ENCODE peak calls at places on chromosome 20, in five cellular contexts. U, O, D, N and W are unnamed samples. For H4K20me1 and H3K4me1, the result is how much of the 10 kb centered on the place peaks cover.

GRCh38 chr20:7926767-7927166 is 13.5 kb downstream of the HAO1 start:
- DNase-seq in U (peak), D (peak), O (peak), N (peak), W (peak)

GRCh38 chr20:50346372-50347347 is 156.0 kb downstream of the CEBPB start:
- DNase-seq in N (peak), D (no peak), O (peak), U (peak), W (no peak)

GRCh38 chr20:48603116-48603818 is 224.5 kb downstream of the PREX1 start:
- DNase-seq in N (no peak), D (peak), U (no peak), O (no peak), W (no peak)

GRCh38 chr20:34575271-34575670 is 16.8 kb downstream of the MAP1LC3A start:
- DNase-seq in D (no peak), U (no peak), N (no peak), O (no peak), W (no peak)

GRCh38 chr20:51484141-51484815 is 58.2 kb downstream of the NFATC2 start:
- DNase-seq in O (no peak), D (no peak), U (no peak), N (no peak), W (no peak)

GRCh38 chr20:41501376-41501775 is 116.8 kb downstream of the CHD6 start:
- DNase-seq in O (no peak), N (no peak), D (no peak), U (peak), W (no peak)

GRCh38 chr20:35248641-35249475 is 22.4 kb downstream of the MMP24 start:
- DNase-seq in O (no peak), N (no peak), D (no peak), U (no peak), W (no peak)

GRCh38 chr20:50392138-50392866 is 117.9 kb upstream of the PTPN1 start:
- DNase-seq in U (no peak), N (no peak), D (no peak), O (no peak), W (no peak)

GRCh38 chr20:23059831-23060230 is 10.4 kb upstream of the THBD start:
- DNase-seq in D (no peak), U (no peak), N (no peak), O (no peak), W (no peak)

GRCh38 chr20:8431538-8432434 is 299.7 kb downstream of the PLCB1 start:
- DNase-seq in U (no peak), O (peak), N (no peak), D (peak), W (no peak)

GRCh38 chr20:39269031-39269461 is 306.9 kb downstream of the DHX35 start:
- DNase-seq in O (peak), D (peak), U (peak), N (peak), W (peak)

GRCh38 chr20:4946585-4947378 is 54.5 kb downstream of the SLC23A2 start:
- DNase-seq in U (no peak), N (no peak), D (no peak), O (no peak), W (no peak)

GRCh38 chr20:1633535-1633934 is 13.7 kb upstream of the SIRPB1 start:
- DNase-seq in D (no peak), N (peak), U (no peak), O (no peak), W (no peak)

GRCh38 chr20:33812673-33813462 is 1.7 kb downstream of the CHMP4B start:
- DNase-seq in O (peak), N (peak), U (no peak), D (peak), W (peak)

GRCh38 chr20:8646026-8646425 is 422.9 kb upstream of the PLCB4 start:
- DNase-seq in O (no peak), N (peak), D (no peak), U (peak), W (no peak)

GRCh38 chr20:47389867-47390347 is 33.4 kb upstream of the ZMYND8 start:
- DNase-seq in N (peak), U (peak), O (no peak), D (no peak), W (peak)

GRCh38 chr20:33277471-33278441 is 5.3 kb upstream of the BPIFB1 start:
- DNase-seq in N (peak), O (no peak), U (no peak), D (peak), W (no peak)

GRCh38 chr20:44218441-44218840 is 7.9 kb upstream of the OSER1 start:
- DNase-seq in D (no peak), U (no peak), O (no peak), N (no peak), W (no peak)

GRCh38 chr20:60784321-60784720 is 467.7 kb upstream of the CDH4 start:
- DNase-seq in N (no peak), O (no peak), U (no peak), D (no peak), W (no peak)

GRCh38 chr20:24891546-24892393 is 57.3 kb upstream of the CST7 start:
- DNase-seq in U (no peak), N (no peak), O (no peak), D (no peak), W (no peak)

DNA sequence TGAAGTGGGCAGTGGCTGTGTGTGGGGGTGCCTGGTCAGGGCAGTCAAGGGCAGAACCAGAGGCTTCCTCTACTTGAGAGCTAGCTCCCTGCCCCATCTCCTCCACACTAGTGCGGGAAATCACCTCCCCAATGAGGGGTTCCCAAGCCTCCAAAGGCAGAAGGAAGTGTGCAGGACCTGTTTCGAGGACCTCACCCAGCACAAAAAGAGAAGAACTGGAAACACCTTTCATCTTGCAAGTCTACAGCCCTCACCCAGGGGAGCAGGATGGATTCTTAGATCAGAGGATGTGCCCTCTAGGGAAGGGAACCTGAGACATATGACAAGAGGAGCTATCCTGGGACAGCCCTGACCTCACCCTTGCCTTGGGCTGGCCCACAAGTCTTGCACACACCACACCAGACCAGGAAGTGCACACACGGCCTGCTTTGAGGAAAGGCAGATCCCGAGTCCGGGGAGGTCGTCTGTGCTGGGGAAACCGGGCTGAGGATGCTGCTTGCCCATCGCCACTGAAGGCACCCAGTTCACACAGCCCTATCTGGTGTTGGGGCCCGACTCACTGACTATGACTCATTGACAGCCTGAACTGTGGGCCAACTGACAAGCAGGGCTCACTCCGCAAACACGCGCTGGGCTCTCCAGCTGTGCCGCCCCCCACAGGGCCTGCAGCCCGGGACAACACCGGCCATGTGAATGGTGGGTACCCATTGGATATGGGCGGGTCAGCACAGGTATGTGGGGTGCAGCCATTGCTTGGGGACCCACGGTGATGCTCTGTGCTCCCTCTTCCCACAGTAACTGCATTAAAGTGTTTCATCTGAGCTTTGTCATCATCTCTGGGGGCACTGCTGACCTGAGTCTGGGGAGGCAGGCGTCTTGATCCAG is 1.8 kb downstream of the SAMD10 start:
- DNase-seq in U (peak), D (no peak), N (peak), O (no peak), W (no peak)
- H3K4me3 ChIP-seq in U (no peak), D (peak), N (peak), O (no peak), W (peak)

DNA sequence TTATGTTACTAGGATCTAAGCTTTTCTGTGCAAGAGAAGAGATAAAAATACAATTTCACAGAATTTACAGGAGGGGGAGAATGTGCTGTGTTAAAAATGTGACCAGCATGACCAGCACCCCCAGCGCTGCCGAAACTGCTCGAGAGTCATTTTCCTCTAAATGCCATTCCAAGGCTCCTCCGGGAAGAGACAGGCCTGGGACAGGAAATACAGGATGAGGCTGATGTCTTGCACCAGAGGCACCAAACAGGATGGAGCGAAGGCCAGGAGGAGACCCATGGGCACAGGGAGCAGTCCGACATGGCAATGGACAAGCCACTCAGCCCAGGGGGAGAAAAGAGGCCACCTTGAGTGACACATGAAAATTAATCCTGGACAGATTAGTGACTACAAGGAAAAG is 21.0 kb downstream of the TAF4 start:
- DNase-seq in O (no peak), N (no peak), U (no peak), D (no peak), W (no peak)
- H4K20me1 ChIP-seq in O (half or more), N (under half), U (under half), D (half or more), W (under half)

DNA sequence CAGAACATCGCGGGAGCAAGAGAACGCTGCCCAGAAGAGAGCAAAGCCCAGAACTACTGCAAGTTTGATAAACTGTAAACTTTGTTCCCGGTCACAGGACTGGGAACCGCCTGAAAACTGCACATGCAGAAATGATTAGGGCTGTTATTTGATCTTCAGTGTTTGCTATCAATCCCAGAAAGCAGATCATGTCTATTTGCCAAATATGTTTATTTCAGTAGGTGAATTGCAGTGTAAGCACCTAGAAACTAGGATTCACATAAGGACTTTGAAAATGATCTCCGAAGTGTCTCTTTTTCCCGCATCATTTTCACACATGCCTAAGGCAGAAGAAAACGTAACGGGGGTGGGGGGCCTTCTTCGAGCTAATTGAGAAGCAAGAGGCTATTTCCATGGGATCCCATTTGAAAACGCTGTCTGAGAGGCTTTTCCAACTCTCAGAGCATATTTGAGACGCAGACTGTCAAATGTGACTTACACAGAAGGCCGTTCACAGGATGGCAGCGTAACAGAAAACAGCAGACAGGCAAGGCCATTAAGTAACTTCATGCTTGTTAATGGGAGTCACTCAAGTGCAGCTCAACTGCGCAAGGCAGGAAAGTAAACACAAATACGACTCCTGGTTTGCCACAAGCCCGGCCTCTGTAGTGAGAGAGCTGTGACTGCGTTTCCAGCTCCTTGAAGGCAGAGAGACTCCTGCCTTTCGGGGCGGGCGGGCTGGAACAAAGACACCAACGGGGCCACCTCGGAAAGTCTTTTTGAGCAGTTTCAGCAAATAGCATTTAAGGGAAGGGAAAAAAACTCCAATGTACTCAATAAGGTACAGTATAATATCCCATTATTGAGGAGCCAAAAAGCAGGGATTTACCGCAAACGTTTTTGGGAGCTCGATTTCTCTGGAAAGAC is 144.7 kb upstream of the ZNF217 start:
- DNase-seq in U (peak), D (peak), O (peak), N (peak), W (no peak)
- H3K4me1 ChIP-seq in U (under half), D (half or more), O (under half), N (half or more), W (under half)

GRCh38 chr20:21505161-21505809 is 8.6 kb downstream of the NKX2-2 start:
- DNase-seq in N (peak), D (peak), O (peak), U (peak), W (peak)
- H3K4me3 ChIP-seq in N (peak), D (peak), O (peak), U (no peak), W (no peak)

DNA sequence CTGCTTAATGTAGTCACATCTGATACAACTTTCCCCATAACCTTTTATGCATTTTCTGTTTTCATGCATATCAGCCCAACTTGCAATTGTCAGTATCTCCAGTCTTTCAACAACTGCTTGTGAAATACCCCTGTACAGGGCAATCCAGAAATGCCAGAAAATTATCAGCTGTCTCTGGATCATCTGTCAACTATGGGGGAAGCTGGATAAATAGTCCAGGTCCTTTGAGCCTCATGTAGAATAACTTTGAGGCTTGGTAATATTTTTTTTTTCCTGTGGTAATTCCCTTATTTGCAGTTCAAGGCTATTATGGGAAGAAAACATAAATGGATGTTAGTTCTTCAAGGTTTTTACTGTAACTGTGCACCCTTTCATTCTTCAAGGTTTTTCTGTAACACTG is 6.2 kb downstream of the DEFB125 start:
- DNase-seq in U (no peak), O (no peak), D (no peak), N (no peak), W (no peak)
- H4K20me1 ChIP-seq in U (under half), O (under half), D (under half), N (under half), W (under half)

GRCh38 chr20:19962958-19963357 is 54.2 kb upstream of the NAA20 start:
- DNase-seq in U (no peak), D (no peak), O (no peak), N (no peak), W (no peak)

GRCh38 chr20:19961298-19961697 is 55.9 kb upstream of the NAA20 start:
- DNase-seq in U (no peak), D (peak), O (no peak), N (no peak), W (no peak)

GRCh38 chr20:19967441-19967840 is 49.7 kb upstream of the NAA20 start:
- DNase-seq in O (no peak), D (no peak), U (no peak), N (no peak), W (no peak)

GRCh38 chr20:19966840-19967239 is 50.3 kb upstream of the NAA20 start:
- DNase-seq in O (no peak), N (no peak), U (no peak), D (no peak), W (no peak)

DNA sequence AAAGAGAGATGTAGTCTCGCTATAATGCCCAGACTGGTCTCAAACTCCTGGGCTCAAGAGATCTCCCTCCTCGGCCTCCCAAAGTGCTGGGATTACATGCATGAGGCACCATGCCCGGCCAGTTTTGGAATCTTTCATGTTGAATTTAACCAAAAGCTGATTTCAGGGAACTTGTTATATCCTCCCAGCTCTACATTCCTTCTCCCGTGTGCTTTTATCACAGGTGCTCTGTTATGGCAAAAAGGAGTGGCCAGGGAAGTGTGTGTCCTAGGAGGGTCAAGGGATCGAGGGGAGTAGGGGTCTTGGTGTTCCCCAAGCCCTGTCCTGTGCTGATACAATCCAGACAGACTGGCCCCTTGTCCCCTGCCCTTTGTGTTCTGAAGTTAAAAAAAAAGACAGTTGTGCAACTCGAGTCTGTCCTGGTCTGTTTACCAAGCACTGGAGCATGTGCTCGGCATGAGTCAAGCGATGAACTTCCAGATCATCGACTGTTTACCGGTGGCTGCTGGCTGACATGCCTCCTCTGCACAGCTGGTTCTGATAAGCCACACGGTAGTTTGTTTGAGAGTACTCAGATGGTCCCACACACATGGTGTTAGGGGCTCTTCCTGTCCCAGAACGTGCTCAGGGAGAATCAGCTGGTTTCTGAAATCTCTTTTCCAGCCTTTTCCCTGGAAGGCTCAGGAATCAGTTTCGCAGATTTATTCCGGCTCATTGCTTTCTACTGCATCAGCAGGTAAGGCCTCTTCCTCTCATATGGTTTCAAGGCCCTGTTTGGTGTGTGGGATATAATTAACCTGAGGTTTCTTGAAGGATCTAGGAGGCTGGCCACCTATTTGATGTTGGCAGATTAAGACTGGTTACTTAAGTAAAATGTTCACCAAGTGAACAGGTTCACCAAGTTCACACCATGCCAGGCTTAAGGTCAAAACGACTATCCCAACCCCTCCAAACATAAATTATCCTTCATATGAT is 52.6 kb upstream of the NAA20 start:
- DNase-seq in U (peak), N (peak), D (no peak), O (no peak), W (no peak)
- H3K4me1 ChIP-seq in U (under half), N (under half), D (under half), O (under half), W (under half)

GRCh38 chr20:31948008-31948407 is 3.8 kb downstream of the PDRG1 start:
- DNase-seq in D (no peak), U (no peak), O (no peak), N (no peak), W (peak)

GRCh38 chr20:31951530-31952453 is at the start of gene PDRG1:
- DNase-seq in D (peak), U (peak), O (peak), N (peak), W (peak)

GRCh38 chr20:31951203-31951529 is 680 bp downstream of the PDRG1 start:
- DNase-seq in N (no peak), O (no peak), U (no peak), D (no peak), W (no peak)

GRCh38 chr20:31953749-31954148 is 1.9 kb upstream of the PDRG1 start:
- DNase-seq in U (no peak), O (no peak), D (no peak), N (no peak), W (no peak)

DNA sequence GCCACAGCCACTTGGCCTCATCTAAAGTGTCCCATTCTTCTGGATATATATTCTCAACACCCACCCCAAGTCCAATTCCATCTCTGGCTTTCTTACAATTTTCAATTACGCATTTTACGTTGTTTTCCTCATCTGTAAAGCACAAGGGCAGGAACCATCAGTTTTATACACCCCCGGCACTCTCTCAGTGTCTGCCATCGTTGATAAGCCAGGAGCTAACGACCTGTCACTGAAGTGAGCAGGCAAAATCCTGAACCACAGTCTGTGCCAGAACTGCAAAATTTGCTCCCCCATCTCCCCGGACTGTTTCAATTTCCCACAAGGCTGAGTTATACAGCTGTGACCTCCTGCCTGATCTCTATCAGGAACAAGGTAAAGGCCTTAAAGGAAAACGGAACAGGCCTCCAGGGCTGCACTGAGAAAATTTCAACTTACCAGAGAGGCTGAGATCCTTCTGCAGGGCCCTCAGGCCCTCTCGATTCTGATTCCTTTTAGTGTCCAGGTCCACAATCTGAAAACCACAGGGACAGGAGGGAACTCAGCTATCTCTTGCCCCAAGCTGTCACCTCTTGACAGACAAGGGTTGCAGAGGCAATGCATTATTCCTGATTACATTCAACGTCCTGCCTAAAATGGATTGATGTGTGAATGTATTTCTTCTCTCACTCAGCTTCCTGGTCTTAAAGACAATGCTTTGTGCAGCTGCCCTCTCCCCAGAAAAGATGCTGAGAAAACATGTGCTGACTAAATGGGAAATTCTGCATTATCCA is 1.8 kb downstream of the PDRG1 start:
- DNase-seq in U (no peak), N (no peak), O (no peak), D (no peak), W (no peak)
- H3K4me3 ChIP-seq in U (peak), N (peak), O (peak), D (peak), W (peak)